ENCODE peak calls at places on chromosomes 7 and 10, in ten cellular contexts. H is fibroblast of lung, N is psoas muscle, M is gastrocnemius medialis, O is MM.1S, S is uterus, A is HL-60, V is lower lobe of right lung, E is GM12878, Y is heart right ventricle. D is an unnamed sample.
A peak's percentile ranks its signal among the peaks of the same experiment; 100 is the strongest.

GRCh38 chr10:110305767-110306451 is 1.2 kb upstream of the SMNDC1 start:
- DNase-seq in V (no peak), M (peak; percentile 30), H (peak; percentile 91), Y (no peak), A (peak; percentile 66), S (no peak), E (peak; percentile 65), N (no peak), O (peak; percentile 89), D (peak; percentile 57)

GRCh38 chr7:88789480-88790064 is 6.0 kb downstream of the TEX47 start:
- DNase-seq in M (no peak), O (peak; percentile 60), E (no peak), N (no peak), H (peak; percentile 23), S (no peak), A (no peak), Y (no peak), V (no peak), D (no peak)

GRCh38 chr7:79968249-79968648 is 166.4 kb upstream of the GNAI1 start:
- DNase-seq in A (no peak), O (no peak), V (no peak), Y (no peak), H (no peak), M (no peak), S (no peak), N (no peak), E (no peak), D (no peak)

GRCh38 chr7:87058739-87059524 is 522 bp downstream of the ELAPOR2 start:
- DNase-seq in H (no peak), V (peak; percentile 54), M (no peak), O (peak; percentile 51), A (no peak), N (peak; percentile 43), S (peak; percentile 14), E (no peak), Y (peak; percentile 8), D (no peak)

GRCh38 chr10:103504181-103504783 is 10.8 kb downstream of the NEURL1 start:
- DNase-seq in N (no peak), M (no peak), A (no peak), E (peak; percentile 28), H (peak; percentile 84), S (peak; percentile 77), V (no peak), O (peak; percentile 98), Y (no peak), D (no peak)

GRCh38 chr10:80144302-80145131 is 12.0 kb downstream of the PLAC9 start:
- DNase-seq in S (peak; percentile 13), V (no peak), H (no peak), N (peak; percentile 65), E (no peak), O (peak; percentile 77), Y (no peak), A (no peak), M (no peak), D (peak; percentile 43)

GRCh38 chr10:5071411-5072198 is 22.6 kb upstream of the AKR1C3 start:
- DNase-seq in V (no peak), O (no peak), H (peak; percentile 90), Y (no peak), M (peak; percentile 73), S (peak; percentile 69), A (no peak), E (no peak), N (no peak), D (no peak)

GRCh38 chr7:39720586-39720985 is 97.2 kb downstream of the RALA start:
- DNase-seq in V (no peak), O (no peak), M (no peak), N (no peak), E (no peak), H (no peak), Y (no peak), A (no peak), S (no peak), D (no peak)

GRCh38 chr7:67019562-67020390 is 23.1 kb downstream of the TYW1 start:
- DNase-seq in N (no peak), E (no peak), O (no peak), M (no peak), S (no peak), H (no peak), V (no peak), A (no peak), Y (no peak), D (no peak)

DNA sequence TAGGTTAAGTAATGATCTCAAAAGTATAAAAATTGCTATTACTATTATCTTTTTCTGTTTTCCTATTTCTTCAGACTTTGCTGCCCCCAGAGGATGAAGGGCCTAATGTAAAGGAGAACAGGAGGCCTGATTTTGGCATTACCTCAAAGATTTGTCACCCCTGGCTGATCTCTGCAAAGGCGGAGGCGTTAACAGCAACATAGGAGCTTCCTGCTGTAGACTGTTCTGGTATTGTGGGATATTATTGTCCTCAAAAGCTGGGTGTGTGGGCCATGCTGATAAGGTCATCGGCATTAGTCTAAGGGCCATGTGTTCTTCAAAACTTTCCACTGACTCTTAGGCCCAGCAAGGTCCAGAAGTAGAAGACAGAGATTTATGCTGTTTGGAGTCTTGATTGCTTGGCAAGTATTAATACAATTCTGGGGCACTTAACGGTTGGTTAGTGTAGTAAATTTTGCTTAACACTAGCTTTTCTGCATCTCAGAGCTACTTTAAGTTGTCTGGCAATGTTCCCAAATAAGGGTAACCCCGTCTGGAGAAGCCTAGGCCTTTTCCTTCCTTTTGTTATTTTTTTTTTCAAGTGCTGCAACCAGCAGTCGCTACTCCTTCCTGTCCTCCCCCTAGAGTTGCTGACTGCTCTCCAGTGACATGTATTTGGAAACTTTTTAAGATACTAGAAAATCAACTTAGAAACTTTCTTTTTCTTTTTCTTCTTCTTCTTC is 14.0 kb upstream of the ENTPD1 start:
- DNase-seq in Y (no peak), A (no peak), M (no peak), V (no peak), E (peak; percentile 60), S (no peak), N (no peak), H (no peak), O (no peak), D (peak; percentile 49)
- TF ChIP-seq CTCF in Y (peak; percentile 44), A (no peak), M (no peak), V (peak; percentile 23), E (peak; percentile 15), S (no peak), N (no peak), H (no peak), O (no peak), D (peak; percentile 36)

DNA sequence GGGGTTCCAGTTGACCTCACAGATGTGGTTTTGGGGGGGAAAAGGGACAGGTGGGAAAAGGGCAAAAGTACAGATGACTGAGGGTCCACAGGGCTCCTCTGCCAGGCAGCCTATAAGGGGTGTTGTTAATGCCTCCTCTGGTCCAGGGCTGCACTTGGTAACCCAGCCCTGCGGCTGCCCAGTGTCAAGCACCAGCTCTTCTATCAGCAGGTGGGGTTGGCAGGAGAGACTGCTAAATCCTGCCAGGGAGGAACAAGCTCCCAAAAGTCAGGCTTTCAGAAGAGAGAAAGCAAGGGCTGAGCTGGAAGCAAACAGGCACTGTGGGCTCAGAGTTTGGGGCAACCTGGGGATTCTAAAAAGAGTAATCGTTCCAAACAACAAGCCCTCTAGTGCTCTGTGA is 39.1 kb downstream of the LRRC20 start:
- DNase-seq in O (no peak), H (no peak), N (no peak), S (no peak), V (no peak), E (no peak), Y (no peak), A (no peak), M (peak; percentile 35), D (no peak)
- H3K27me3 ChIP-seq in O (no peaks in the 10 kb centered on the region), H (peaks cover 3% of the 10 kb centered on the region), N (no peaks in the 10 kb centered on the region), S (no peaks in the 10 kb centered on the region), V (no peaks in the 10 kb centered on the region), E (no peaks in the 10 kb centered on the region), Y (no peaks in the 10 kb centered on the region), A (no peaks in the 10 kb centered on the region), M (no peaks in the 10 kb centered on the region), D (no peaks in the 10 kb centered on the region)

DNA sequence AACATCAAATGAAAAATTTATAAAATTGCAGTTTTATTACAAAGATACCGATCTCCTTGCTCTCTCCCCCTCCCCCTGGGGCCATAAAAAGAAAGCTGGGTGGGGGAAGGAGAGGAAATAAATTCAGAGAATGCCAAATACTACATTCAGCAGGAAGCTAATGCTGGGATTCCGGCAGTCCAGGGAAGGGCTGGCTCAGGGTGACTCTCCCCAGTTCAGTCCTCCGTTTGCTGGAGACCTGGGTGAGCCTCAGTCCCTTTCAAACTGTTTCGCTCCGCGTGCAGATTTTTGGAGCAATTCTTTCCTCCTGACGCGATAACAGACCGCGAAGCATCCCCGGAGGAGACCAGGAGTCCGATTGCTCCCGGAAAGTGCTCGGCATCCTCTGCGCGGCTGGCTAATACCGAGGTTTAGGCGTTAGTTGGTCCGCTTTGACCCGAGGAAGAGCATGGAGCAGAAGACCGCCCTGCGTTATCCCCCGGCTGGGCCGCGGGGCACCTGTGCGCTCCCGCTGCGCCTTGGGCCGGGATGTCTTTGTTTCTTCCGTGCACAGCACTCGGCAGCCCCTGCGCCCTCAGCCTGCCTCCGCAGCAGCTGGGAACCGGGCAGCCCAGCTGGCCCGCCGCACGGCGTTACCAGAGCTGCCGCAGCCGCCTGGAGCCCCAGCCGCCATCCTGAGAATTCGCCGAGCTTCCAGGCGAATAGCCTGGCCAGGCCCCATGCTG is 3.9 kb upstream of the HOXA2 start:
- DNase-seq in S (no peak), E (no peak), Y (no peak), V (no peak), A (no peak), O (no peak), M (no peak), N (peak; percentile 67), H (peak; percentile 68), D (no peak)
- H3K4me3 ChIP-seq in S (no peak overlapping the region), E (no peak overlapping the region), Y (no peak overlapping the region), V (peak overlapping the region; percentile 49), A (no peak overlapping the region), O (no peak overlapping the region), M (peak overlapping the region; percentile 53), N (peak overlapping the region; percentile 70), H (peak overlapping the region; percentile 92), D (no peak overlapping the region)

GRCh38 chr7:128459394-128459878 is 3.8 kb downstream of the HILPDA start:
- DNase-seq in H (peak; percentile 81), A (peak; percentile 78), E (peak; percentile 57), N (peak; percentile 56), O (peak; percentile 86), Y (no peak), M (peak; percentile 51), V (peak; percentile 47), S (peak; percentile 60), D (no peak)
- TF ChIP-seq CTCF in H (peak; percentile 78), A (peak; percentile 76), E (peak; percentile 76), N (peak; percentile 83), O (peak; percentile 94), Y (peak; percentile 87), M (peak; percentile 69), V (peak; percentile 76), S (peak; percentile 83), D (peak; percentile 71)

DNA sequence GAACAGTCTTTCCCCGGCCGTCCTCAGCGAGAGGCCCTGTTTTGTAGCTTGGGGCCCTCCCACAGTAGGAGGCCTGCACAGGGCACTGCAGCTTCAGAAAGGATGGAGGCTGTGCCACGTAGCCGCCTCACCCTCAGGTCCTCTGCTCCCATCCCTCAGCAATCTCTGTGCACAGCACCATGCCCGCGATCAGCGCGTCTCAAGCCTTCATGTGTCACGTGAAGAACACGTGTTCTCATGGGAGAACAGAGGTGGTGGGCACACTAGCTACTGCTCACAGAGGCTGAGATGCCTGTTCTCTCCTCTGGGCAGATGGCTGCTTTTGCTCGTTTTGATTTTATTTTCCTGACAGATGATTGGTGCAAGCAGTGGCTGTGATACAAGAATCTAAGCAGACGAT is 8.5 kb upstream of the SHH start:
- DNase-seq in A (no peak), N (no peak), O (peak; percentile 5), M (no peak), H (no peak), Y (no peak), S (no peak), V (peak; percentile 41), E (no peak), D (no peak)
- H3K27me3 ChIP-seq in A (no peaks in the 10 kb centered on the region), N (no peaks in the 10 kb centered on the region), O (peaks cover 92% of the 10 kb centered on the region), M (peaks cover 11% of the 10 kb centered on the region), H (no peaks in the 10 kb centered on the region), Y (peaks cover 52% of the 10 kb centered on the region), S (no peaks in the 10 kb centered on the region), V (peaks cover 11% of the 10 kb centered on the region), E (peaks cover 3% of the 10 kb centered on the region), D (no peaks in the 10 kb centered on the region)